ENCODE peak calls at places on chromosomes 6 and 20, in four cellular contexts. E is left ventricle myocardium inferior, Z is GM23248, K is NT2/D1. S is an unnamed sample. For H3K36me3 and H3K4me1, the result is how much of the 10 kb centered on the place peaks cover.

GRCh38 chr6:44084231-44085014 is 42.8 kb downstream of the MRPL14 start:
- DNase-seq in E (no peak), Z (no peak), K (no peak), S (no peak)

GRCh38 chr6:135182993-135183531 is 2.0 kb downstream of the MYB start:
- DNase-seq in E (no peak), Z (peak), K (no peak), S (no peak)

GRCh38 chr6:111805511-111806181 is 67.6 kb downstream of the FYN start:
- DNase-seq in E (no peak), Z (peak), K (no peak), S (no peak)

GRCh38 chr20:13865825-13866351 is 81.1 kb downstream of the NDUFAF5 start:
- DNase-seq in E (no peak), Z (peak), K (no peak), S (no peak)

GRCh38 chr6:136175873-136176272 is 74.2 kb downstream of the MTFR2 start:
- DNase-seq in E (no peak), Z (no peak), K (no peak), S (no peak)

GRCh38 chr6:166989427-166990034 is 9.7 kb upstream of the CEP43 start:
- DNase-seq in E (no peak), Z (peak), K (no peak), S (no peak)

GRCh38 chr20:5949943-5950270 is 426 bp downstream of the TRMT6 start:
- DNase-seq in E (no peak), Z (no peak), K (no peak), S (no peak)

GRCh38 chr6:152091851-152092341 is 284.4 kb downstream of the ESR1 start:
- DNase-seq in E (no peak), Z (peak), K (no peak), S (no peak)

GRCh38 chr6:701215-701614 is 8.3 kb upstream of the EXOC2 start:
- DNase-seq in E (no peak), Z (no peak), K (no peak), S (no peak)

GRCh38 chr20:15030826-15031225 is 693.4 kb upstream of the FLRT3 start:
- DNase-seq in E (no peak), Z (no peak), K (no peak), S (no peak)

GRCh38 chr6:74598473-74599393 is 607.1 kb downstream of the COL12A1 start:
- DNase-seq in E (no peak), Z (peak), K (no peak), S (no peak)

GRCh38 chr6:166314454-166314853 is 6.3 kb upstream of the PRR18 start:
- DNase-seq in E (no peak), Z (no peak), K (no peak), S (no peak)

GRCh38 chr6:109465772-109466171 is 10.2 kb upstream of the MICAL1 start:
- DNase-seq in E (no peak), Z (no peak), K (no peak), S (no peak)

GRCh38 chr6:44043479-44044153 is 83.6 kb downstream of the MRPL14 start:
- DNase-seq in E (peak), Z (no peak), K (no peak), S (no peak)

GRCh38 chr6:43247115-43247999 is 4.1 kb downstream of the TTBK1 start:
- DNase-seq in E (peak), Z (peak), K (peak), S (peak)

GRCh38 chr6:95325858-95326257 is 251.5 kb upstream of the MANEA start:
- DNase-seq in E (no peak), Z (peak), K (no peak), S (no peak)

GRCh38 chr6:88584581-88584980 is 378.8 kb downstream of the RNGTT start:
- DNase-seq in E (no peak), Z (no peak), K (no peak), S (no peak)

GRCh38 chr6:38012573-38012972 is 193.0 kb downstream of the ZFAND3 start:
- DNase-seq in E (no peak), Z (peak), K (peak), S (peak)

GRCh38 chr6:37784585-37784967 is 35.0 kb upstream of the ZFAND3 start:
- DNase-seq in E (no peak), Z (peak), K (no peak), S (no peak)

GRCh38 chr6:117477988-117478852 is 4.3 kb upstream of the DCBLD1 start:
- DNase-seq in E (no peak), Z (no peak), K (no peak), S (no peak)

GRCh38 chr6:43763812-43764522 is 6.0 kb upstream of the VEGFA start:
- DNase-seq in E (no peak), Z (no peak), K (no peak), S (no peak)

GRCh38 chr6:166465671-166466087 is 82.9 kb upstream of the MPC1 start:
- DNase-seq in E (peak), Z (peak), K (no peak), S (no peak)

GRCh38 chr20:51027396-51027795 is 4.5 kb upstream of the KCNG1 start:
- DNase-seq in E (no peak), Z (no peak), K (no peak), S (no peak)

GRCh38 chr6:27448456-27448855 is 24.4 kb downstream of the ZNF184 start:
- DNase-seq in E (no peak), Z (no peak), K (no peak), S (no peak)

GRCh38 chr6:42337985-42338572 is 113.6 kb downstream of the TRERF1 start:
- DNase-seq in E (no peak), Z (no peak), K (no peak), S (no peak)

GRCh38 chr6:14175031-14175430 is 57.5 kb downstream of the CD83 start:
- DNase-seq in E (no peak), Z (no peak), K (no peak), S (no peak)

GRCh38 chr6:158488065-158488464 is 71.8 kb upstream of the TMEM181 start:
- DNase-seq in E (no peak), Z (peak), K (no peak), S (no peak)

GRCh38 chr20:38138086-38138777 is 26.8 kb downstream of the TGM2 start:
- DNase-seq in E (no peak), Z (no peak), K (no peak), S (no peak)

GRCh38 chr20:38139156-38139912 is 25.7 kb downstream of the TGM2 start:
- DNase-seq in E (no peak), Z (no peak), K (no peak), S (no peak)

GRCh38 chr20:38141154-38141888 is 23.7 kb downstream of the TGM2 start:
- DNase-seq in E (no peak), Z (peak), K (no peak), S (no peak)

GRCh38 chr20:38141889-38142494 is 23.1 kb downstream of the TGM2 start:
- DNase-seq in E (no peak), Z (no peak), K (no peak), S (no peak)

DNA sequence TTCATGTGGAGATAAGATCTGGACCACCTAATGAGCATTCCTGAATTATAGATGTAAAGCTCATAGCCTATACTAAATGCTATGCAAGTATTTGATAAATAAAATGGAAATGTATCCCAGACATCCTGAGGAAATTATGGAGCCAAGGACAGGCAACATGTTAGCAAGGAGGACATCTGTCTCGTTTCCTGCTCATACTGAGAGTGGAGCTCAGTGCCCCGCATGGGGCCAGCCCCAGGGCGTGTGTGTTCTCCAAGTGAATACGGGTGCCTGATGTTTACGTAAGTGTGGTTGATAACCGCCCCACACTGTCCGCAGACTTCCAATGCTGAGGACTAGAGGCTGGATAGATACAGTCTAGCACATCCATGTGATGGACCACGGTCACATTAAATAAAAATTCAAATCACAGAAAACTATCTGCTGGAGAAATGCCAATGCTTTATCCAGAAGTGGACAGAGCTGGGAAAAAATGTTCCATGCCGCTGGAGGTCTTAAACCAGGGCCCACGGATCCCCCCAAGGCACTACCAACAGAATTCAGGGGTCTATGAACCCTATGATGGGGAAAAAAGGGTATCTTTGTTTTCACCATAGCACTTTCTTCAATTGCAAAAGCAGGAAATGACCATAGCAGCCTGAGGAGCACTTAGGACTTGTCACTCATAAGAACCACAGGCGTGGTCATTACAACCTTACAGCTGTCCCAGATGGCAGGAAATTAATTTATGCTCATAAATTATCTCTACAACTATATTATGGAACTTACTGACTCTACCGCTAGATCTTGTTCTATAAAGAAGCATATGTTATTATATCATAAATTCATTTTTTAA is 24.9 kb downstream of the TGM2 start:
- DNase-seq in E (no peak), Z (no peak), K (no peak), S (no peak)
- H3K36me3 ChIP-seq in E (half or more), Z (under half), K (under half), S (half or more)

DNA sequence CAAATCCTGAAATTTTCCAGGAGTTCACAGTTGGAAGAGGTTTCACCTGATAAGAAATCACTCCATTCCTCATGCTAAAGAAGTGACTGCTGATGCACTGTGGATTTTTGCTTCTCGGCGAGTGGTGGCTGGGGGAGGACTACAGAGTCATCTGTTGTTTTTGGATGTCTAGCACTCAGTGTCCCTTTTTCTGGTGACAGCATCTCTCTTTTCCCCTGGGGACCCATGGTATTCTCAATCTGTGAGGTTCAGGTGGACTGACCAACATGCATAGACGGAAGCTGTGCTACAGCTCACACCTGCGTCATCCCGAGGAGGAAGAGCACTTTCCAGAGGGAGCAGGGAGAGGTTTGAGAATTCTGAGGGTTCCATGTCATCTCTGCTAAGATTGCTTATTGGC is 42.7 kb upstream of the ZNF831 start:
- DNase-seq in E (no peak), Z (no peak), K (no peak), S (no peak)
- H3K4me1 ChIP-seq in E (under half), Z (under half), K (under half), S (under half)

GRCh38 chr20:63210011-63210605 is 5.8 kb downstream of the YTHDF1 start:
- DNase-seq in E (no peak), Z (no peak), K (no peak), S (no peak)

GRCh38 chr20:63214514-63214913 is 1.4 kb downstream of the YTHDF1 start:
- DNase-seq in E (no peak), Z (no peak), K (no peak), S (no peak)

GRCh38 chr20:63215101-63216040 is 560 bp downstream of the YTHDF1 start:
- DNase-seq in E (no peak), Z (peak), K (no peak), S (no peak)

GRCh38 chr20:63212393-63212730 is 3.6 kb downstream of the YTHDF1 start:
- DNase-seq in E (no peak), Z (peak), K (no peak), S (no peak)

GRCh38 chr20:63212792-63213191 is 3.1 kb downstream of the YTHDF1 start:
- DNase-seq in E (no peak), Z (peak), K (no peak), S (no peak)
- H3K36me3 ChIP-seq in E (half or more), Z (under half), K (half or more), S (under half)

DNA sequence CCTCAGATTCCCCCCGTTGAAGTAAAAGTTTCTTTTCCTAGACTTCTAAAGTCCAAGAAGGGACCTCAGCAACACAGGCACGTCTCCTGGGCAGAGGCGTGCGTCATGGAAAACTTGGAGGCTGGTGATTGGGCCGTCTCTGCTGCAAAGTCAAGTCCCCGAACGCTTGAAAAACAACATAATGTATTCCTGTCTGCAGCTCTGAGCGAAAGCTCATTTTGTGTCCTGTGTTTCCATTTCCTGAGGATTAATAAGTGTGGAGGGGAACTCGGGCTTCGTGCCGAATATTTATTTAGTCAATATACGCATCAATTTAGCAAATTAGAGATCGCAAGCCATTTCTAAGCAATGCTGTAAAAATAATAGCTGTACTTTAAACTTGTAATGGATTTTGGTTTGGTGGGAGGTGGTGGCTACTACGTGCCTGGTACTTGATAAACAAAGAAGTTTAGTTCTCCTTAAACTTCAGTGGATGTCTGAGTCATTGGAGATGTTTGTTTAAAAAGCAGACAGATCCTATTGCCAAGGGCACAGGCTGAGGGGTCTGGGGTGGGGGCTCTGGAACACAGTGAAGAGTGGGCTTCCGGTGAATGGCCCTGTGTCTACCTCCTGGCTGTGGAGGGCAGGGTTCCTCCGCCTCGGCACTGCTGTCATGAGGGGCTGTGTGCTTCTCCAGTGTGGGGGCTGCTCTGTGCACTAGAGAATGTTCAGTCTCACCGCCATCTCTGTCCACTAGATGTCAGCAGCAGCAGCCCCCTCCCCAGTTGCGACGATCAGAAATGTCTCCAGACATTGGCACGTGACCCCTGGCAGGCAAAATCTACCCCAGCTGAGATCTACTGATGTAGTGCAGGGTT is 21.8 kb downstream of the PCK1 start:
- DNase-seq in E (no peak), Z (no peak), K (no peak), S (peak)
- H3K4me1 ChIP-seq in E (under half), Z (under half), K (under half), S (under half)

GRCh38 chr6:36109092-36109491 is 21.2 kb upstream of the MAPK13 start:
- DNase-seq in E (no peak), Z (no peak), K (no peak), S (no peak)
- H3K36me3 ChIP-seq in E (half or more), Z (under half), K (under half), S (half or more)

GRCh38 chr6:142845624-142846458 is 99.1 kb downstream of the HIVEP2 start:
- DNase-seq in E (peak), Z (peak), K (peak), S (peak)

GRCh38 chr6:142848156-142848555 is 96.8 kb downstream of the HIVEP2 start:
- DNase-seq in E (no peak), Z (no peak), K (no peak), S (no peak)

GRCh38 chr6:142846883-142847287 is 98.1 kb downstream of the HIVEP2 start:
- DNase-seq in E (no peak), Z (peak), K (no peak), S (peak)

GRCh38 chr6:142845143-142845571 is 99.8 kb downstream of the HIVEP2 start:
- DNase-seq in E (no peak), Z (peak), K (no peak), S (no peak)

GRCh38 chr6:142846459-142846831 is 98.5 kb downstream of the HIVEP2 start:
- DNase-seq in E (no peak), Z (peak), K (no peak), S (no peak)
- H3K4me1 ChIP-seq in E (half or more), Z (half or more), K (under half), S (half or more)

S was measured in heart left ventricle.